ENCODE peak calls at places on chromosome X, in six cellular contexts. A is psoas muscle, H is mesothelial cell of epicardium, Z is lower leg skin, L is heart right ventricle, P is thyroid gland. G is an unnamed sample.

GRCh38 chrX:119516157-119516702 is 48.0 kb downstream of the SLC25A5 start:
- DNase-seq in L (no peak), A (no peak), P (peak), Z (no peak), H (no peak), G (peak)

GRCh38 chrX:74249963-74250362 is 54.0 kb upstream of the ZCCHC13 start:
- DNase-seq in Z (no peak), A (no peak), H (no peak), L (no peak), P (no peak), G (no peak)

GRCh38 chrX:38664285-38664684 is 102.9 kb downstream of the TSPAN7 start:
- DNase-seq in L (no peak), Z (no peak), H (no peak), A (no peak), P (no peak), G (no peak)

GRCh38 chrX:68175569-68175968 is 257.7 kb downstream of the OPHN1 start:
- DNase-seq in L (no peak), H (no peak), P (no peak), Z (no peak), A (no peak), G (no peak)

GRCh38 chrX:114712466-114712865 is 128.6 kb downstream of the HTR2C start:
- DNase-seq in L (no peak), Z (no peak), H (no peak), A (no peak), P (no peak), G (no peak)

GRCh38 chrX:66000628-66001275 is 39.1 kb downstream of the VSIG4 start:
- DNase-seq in L (no peak), A (no peak), Z (no peak), P (no peak), H (no peak), G (no peak)

GRCh38 chrX:10483191-10483808 is 137.1 kb downstream of the MID1 start:
- DNase-seq in H (no peak), Z (no peak), P (peak), L (no peak), A (no peak), G (no peak)

GRCh38 chrX:129697204-129697829 is 41.5 kb upstream of the XPNPEP2 start:
- DNase-seq in L (no peak), P (no peak), Z (no peak), A (no peak), H (no peak), G (no peak)

GRCh38 chrX:124232523-124233201 is 99.8 kb upstream of the TEX13D start:
- DNase-seq in A (no peak), H (no peak), L (no peak), Z (no peak), P (no peak), G (no peak)

GRCh38 chrX:153999359-154000037 is 20.2 kb downstream of the IRAK1 start:
- DNase-seq in H (no peak), L (no peak), A (peak), Z (no peak), P (no peak), G (no peak)

GRCh38 chrX:23765449-23765848 is 17.5 kb upstream of the SAT1 start:
- DNase-seq in P (no peak), A (no peak), Z (no peak), L (no peak), H (no peak), G (no peak)

GRCh38 chrX:11724122-11725017 is 33.7 kb upstream of the MSL3 start:
- DNase-seq in Z (no peak), H (no peak), P (peak), L (no peak), A (no peak), G (peak)

GRCh38 chrX:9677098-9677739 is 88.4 kb downstream of the GPR143 start:
- DNase-seq in P (no peak), H (no peak), A (no peak), L (peak), Z (no peak), G (peak)

GRCh38 chrX:258291-259040 is 22.7 kb upstream of the PLCXD1 start:
- DNase-seq in Z (no peak), H (peak), P (no peak), A (peak), L (no peak), G (no peak)

GRCh38 chrX:262391-262909 is 18.7 kb upstream of the PLCXD1 start:
- DNase-seq in A (peak), Z (no peak), P (no peak), H (peak), L (no peak), G (peak)

GRCh38 chrX:259692-260355 is 21.4 kb upstream of the PLCXD1 start:
- DNase-seq in Z (peak), L (no peak), P (no peak), H (peak), A (peak), G (no peak)

GRCh38 chrX:261858-262390 is 19.3 kb upstream of the PLCXD1 start:
- DNase-seq in L (no peak), P (no peak), A (peak), Z (no peak), H (peak), G (no peak)

GRCh38 chrX:261167-261857 is 19.9 kb upstream of the PLCXD1 start:
- DNase-seq in Z (peak), H (peak), L (peak), A (peak), P (no peak), G (no peak)
- TF ChIP-seq CTCF in Z (no peak), H (no peak), L (no peak), A (no peak), P (no peak), G (no peak)

DNA sequence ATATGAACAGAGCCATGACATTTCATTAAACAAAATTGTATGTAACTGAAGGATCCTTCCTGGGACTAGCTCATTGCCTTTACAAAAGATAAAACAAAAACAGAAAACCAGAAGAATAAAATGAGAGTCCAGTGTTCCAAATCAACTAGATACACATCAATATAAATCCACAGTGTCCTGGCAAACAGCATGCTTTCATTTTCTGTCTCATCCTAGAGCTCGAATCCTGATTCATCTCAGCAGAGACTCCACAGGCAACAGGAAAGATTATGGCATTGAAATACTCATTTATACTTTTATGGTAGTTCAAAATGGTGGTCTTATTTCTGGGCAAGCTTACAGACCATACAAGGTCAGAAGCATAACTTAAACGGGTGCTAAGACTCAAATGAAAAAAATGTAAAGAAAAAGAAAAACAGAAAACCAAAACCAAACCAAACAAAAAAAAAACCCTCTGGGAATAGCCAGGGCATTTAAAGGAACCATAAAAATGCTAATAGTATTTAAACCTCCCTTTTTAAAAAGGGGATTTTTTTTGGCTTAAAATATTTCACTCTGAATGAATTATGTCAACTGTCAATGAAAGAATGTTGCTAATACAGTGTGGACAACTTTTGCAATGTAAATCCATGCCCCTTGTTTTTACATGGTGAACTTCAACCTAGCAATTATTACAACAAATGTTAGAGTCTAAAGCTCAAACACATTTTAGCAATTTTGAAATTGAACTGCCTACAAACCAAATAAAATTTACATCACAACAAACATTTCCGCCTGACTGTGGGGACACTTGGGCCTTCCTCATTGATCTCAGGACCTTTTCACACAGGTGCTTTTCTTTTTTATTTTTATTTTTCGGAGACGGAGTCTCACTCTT is 57.9 kb downstream of the GPR101 start:
- DNase-seq in Z (no peak), L (no peak), P (no peak), A (no peak), H (no peak), G (no peak)
- TF ChIP-seq CTCF in Z (no peak), L (no peak), P (no peak), A (no peak), H (no peak), G (no peak)

DNA sequence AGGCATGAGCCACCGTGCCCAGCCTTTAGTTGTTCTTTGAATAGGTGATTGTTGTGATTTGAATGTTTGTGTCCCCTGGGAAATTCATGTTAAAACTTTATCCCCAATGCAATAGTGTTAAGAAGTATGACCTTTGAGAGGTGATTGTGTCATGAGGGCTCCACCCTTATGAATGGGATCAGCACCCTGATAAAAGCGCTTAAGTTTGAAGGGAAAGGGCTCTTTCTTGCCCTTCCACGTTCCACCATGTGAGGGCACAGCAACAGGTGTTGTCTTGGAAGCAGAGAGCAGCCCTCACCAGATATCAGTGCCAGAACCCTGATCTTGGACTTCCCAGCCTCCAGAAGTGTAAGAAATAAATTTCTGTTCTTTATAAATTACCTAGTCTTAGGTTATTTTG is 33.7 kb upstream of the RP2 start:
- DNase-seq in Z (no peak), L (no peak), P (no peak), A (no peak), H (no peak), G (no peak)
- TF ChIP-seq CTCF in Z (no peak), L (no peak), P (no peak), A (no peak), H (no peak), G (peak)

DNA sequence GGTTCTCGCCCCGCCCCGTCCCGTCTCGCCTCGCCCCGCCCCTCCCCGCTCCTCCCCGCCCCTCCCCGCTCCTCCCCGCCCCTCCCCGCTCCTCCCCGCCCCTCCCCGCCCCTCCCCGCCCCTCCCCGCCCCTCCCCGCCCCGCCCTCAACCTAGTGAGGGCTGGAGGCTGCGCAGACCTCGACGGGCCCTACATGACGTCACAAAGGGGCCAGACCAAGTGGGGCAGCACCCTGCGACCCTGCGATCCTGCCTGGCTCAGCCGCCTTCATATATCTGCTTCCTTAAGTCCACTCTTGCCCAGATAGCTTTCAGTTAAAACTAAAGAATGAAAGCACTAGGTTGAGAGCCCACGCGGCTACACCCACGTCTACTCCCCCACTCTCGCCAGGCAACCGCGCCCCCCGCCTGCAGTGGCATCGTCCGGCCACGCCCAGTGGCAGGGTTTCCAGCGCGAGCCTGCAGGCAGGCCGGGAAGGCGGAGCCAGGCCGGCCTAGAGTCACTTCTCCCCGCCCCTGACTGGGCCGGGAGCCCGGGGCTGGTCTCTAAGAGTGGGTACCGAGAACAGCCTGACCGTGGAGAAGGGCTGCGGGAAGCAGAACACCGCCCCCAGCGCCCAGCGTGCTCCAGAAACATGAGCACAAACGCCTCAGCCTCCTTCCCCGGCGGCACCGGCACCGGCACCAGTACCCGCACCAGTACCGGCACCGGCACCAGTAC is 1.5 kb upstream of the MAOA start:
- DNase-seq in L (peak), A (peak), Z (peak), P (peak), H (peak), G (peak)
- TF ChIP-seq CTCF in L (peak), A (peak), Z (no peak), P (peak), H (no peak), G (no peak)

GRCh38 chrX:55488268-55488558 is 1.4 kb downstream of the USP51 start:
- DNase-seq in Z (no peak), P (no peak), L (no peak), H (no peak), A (no peak), G (no peak)

GRCh38 chrX:55490121-55490520 is 473 bp upstream of the USP51 start:
- DNase-seq in A (no peak), P (no peak), Z (no peak), H (no peak), L (no peak), G (no peak)

GRCh38 chrX:55487143-55487542 is 2.5 kb downstream of the USP51 start:
- DNase-seq in Z (no peak), P (no peak), A (no peak), H (no peak), L (no peak), G (no peak)

GRCh38 chrX:55489315-55490009 is at the start of gene USP51:
- DNase-seq in L (peak), H (peak), P (peak), A (peak), Z (peak), G (peak)

DNA sequence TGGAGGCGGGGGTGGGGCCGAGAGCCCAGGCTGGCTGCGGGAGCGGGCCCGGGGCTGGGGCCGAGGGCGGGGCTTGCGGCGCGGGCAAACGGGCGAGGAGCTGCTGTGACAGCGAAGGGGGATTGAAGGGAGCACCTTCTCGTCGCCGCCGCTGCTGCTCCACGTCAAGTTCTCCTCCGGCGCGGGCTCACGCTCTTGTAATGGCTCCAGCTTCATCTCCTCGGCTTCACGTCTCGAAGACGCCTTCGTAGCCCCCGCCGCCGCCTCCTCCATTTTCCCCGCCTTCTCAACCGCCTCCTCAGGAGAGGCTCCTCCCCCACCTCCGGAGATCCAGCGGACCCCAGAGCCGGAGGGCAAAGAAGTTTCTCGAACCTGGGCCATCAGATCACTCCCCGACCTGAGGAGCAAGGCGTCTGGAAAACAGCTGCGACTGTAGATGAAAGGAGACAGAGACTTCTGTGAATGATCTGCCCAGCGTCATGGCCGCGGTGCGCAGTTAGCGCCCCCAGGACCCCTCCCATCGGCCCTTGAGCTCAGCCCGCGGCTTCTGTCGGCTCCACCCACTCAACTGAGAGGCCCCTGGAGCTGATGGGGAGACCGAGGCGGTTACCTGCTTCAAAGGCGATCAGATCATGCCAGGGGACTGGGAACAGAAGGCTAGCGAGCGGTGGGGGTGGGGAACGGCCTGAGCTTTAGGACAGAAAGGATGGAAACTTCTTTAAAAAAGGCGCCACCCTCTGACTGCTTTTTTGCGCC is 911 bp downstream of the USP51 start:
- DNase-seq in H (peak), P (peak), Z (peak), L (peak), A (peak), G (peak)
- TF ChIP-seq CTCF in H (no peak), P (no peak), Z (no peak), L (no peak), A (no peak), G (peak)

GRCh38 chrX:56788717-56789122 is 59.7 kb downstream of the NBDY start:
- DNase-seq in H (no peak), P (peak), A (peak), L (no peak), Z (no peak), G (peak)

GRCh38 chrX:56789518-56790070 is 60.6 kb downstream of the NBDY start:
- DNase-seq in L (no peak), H (no peak), A (no peak), Z (no peak), P (no peak), G (no peak)

GRCh38 chrX:56786889-56787733 is 58.1 kb downstream of the NBDY start:
- DNase-seq in L (no peak), P (no peak), H (no peak), A (no peak), Z (no peak), G (no peak)

GRCh38 chrX:56787734-56788152 is 58.7 kb downstream of the NBDY start:
- DNase-seq in Z (no peak), H (no peak), L (no peak), A (no peak), P (no peak), G (no peak)

DNA sequence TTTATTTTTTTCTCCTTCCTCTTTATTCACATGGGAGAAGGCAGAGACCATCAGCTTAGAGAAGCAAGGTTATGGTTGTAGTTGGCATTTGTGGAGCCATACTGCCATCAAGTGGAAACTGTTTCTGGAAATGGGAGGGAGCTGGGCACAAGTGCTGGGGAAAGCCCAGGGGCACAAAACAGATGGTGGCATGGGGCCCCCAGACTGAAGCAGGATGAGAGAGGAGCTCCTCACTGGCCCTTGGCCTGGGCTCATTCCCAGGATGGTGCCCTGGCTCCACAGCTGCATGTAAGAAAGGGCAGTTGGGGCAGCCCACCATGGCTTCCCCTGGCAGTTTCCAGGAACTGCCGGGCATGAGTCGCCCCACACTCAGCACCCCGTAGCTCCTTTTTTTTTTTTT is 59.2 kb downstream of the NBDY start:
- DNase-seq in L (no peak), Z (no peak), P (no peak), A (no peak), H (no peak), G (no peak)
- TF ChIP-seq CTCF in L (no peak), Z (no peak), P (peak), A (peak), H (no peak), G (peak)

GRCh38 chrX:17082831-17083230 is 136.4 kb downstream of the REPS2 start:
- DNase-seq in H (no peak), L (no peak), A (no peak), Z (no peak), P (no peak), G (no peak)
- TF ChIP-seq CTCF in H (no peak), L (no peak), A (no peak), Z (no peak), P (no peak), G (peak)

DNA sequence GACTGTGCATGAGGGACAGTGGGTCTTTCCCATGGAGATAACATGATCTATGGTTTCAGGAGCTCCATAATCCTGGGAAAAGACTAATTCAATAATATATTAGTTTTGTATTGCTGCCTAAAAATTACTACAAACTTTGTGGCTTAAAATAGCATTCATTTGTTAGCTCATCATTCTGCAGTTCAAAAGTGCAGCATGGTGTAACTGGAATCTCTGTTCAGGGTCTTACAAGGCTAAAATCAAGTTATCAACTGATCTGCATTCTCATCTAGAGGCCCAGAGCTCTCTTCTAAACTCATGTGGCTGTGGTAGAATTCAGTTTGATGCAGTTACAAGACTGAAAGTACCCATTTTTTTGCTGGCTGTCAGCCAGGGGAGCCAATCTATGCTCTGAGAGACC is 66.7 kb downstream of the LHFPL1 start:
- DNase-seq in P (no peak), A (no peak), L (no peak), H (no peak), Z (no peak), G (no peak)
- TF ChIP-seq CTCF in P (no peak), A (no peak), L (no peak), H (no peak), Z (no peak), G (no peak)